ENCODE peak calls at places on chromosomes 2 and 18, in four cellular contexts. One of them, this sample, is unnamed.

GRCh38 chr2:205835982-205836381 is 153.7 kb downstream of the NRP2 start:
- DNase-seq in EH: no peak
- DNase-seq in stimulated activated CD4-positive, alpha-beta T cell treated with anti-CD3 and anti-CD28 coated beads, Interleukin-1b, Interleukin-23, amount 100 ng/mL, for 1 hour: no peak
- DNase-seq in stimulated activated CD8-positive, alpha-beta memory T cell treated with anti-CD3 and anti-CD28 coated beads, Interleukin-7, amount 100 ng/mL, for 24 hours: no peak
- DNase-seq in this sample: no peak

GRCh38 chr2:102187191-102188150 is 648 bp downstream of the IL1RL2 start:
- DNase-seq in EH: peak
- DNase-seq in stimulated activated CD4-positive, alpha-beta T cell treated with anti-CD3 and anti-CD28 coated beads, Interleukin-1b, Interleukin-23, amount 100 ng/mL, for 1 hour: peak
- DNase-seq in stimulated activated CD8-positive, alpha-beta memory T cell treated with anti-CD3 and anti-CD28 coated beads, Interleukin-7, amount 100 ng/mL, for 24 hours: peak
- DNase-seq in this sample: no peak

GRCh38 chr2:191351921-191352320 is 106.7 kb downstream of the MYO1B start:
- DNase-seq in EH: peak
- DNase-seq in stimulated activated CD4-positive, alpha-beta T cell treated with anti-CD3 and anti-CD28 coated beads, Interleukin-1b, Interleukin-23, amount 100 ng/mL, for 1 hour: no peak
- DNase-seq in stimulated activated CD8-positive, alpha-beta memory T cell treated with anti-CD3 and anti-CD28 coated beads, Interleukin-7, amount 100 ng/mL, for 24 hours: no peak
- DNase-seq in this sample: no peak

GRCh38 chr2:233822781-233823730 is 31.3 kb downstream of the HJURP start:
- DNase-seq in stimulated activated CD8-positive, alpha-beta memory T cell treated with anti-CD3 and anti-CD28 coated beads, Interleukin-7, amount 100 ng/mL, for 24 hours: no peak
- DNase-seq in EH: no peak
- DNase-seq in stimulated activated CD4-positive, alpha-beta T cell treated with anti-CD3 and anti-CD28 coated beads, Interleukin-1b, Interleukin-23, amount 100 ng/mL, for 1 hour: no peak
- DNase-seq in this sample: no peak

GRCh38 chr2:128456281-128456680 is 137.6 kb upstream of the HS6ST1 start:
- DNase-seq in stimulated activated CD8-positive, alpha-beta memory T cell treated with anti-CD3 and anti-CD28 coated beads, Interleukin-7, amount 100 ng/mL, for 24 hours: no peak
- DNase-seq in stimulated activated CD4-positive, alpha-beta T cell treated with anti-CD3 and anti-CD28 coated beads, Interleukin-1b, Interleukin-23, amount 100 ng/mL, for 1 hour: no peak
- DNase-seq in EH: no peak
- DNase-seq in this sample: no peak

GRCh38 chr2:99481941-99482340 is 7.9 kb downstream of the REV1 start:
- DNase-seq in stimulated activated CD8-positive, alpha-beta memory T cell treated with anti-CD3 and anti-CD28 coated beads, Interleukin-7, amount 100 ng/mL, for 24 hours: no peak
- DNase-seq in EH: peak
- DNase-seq in stimulated activated CD4-positive, alpha-beta T cell treated with anti-CD3 and anti-CD28 coated beads, Interleukin-1b, Interleukin-23, amount 100 ng/mL, for 1 hour: no peak
- DNase-seq in this sample: no peak

GRCh38 chr18:46676162-46676830 is 19.3 kb upstream of the LOXHD1 start:
- DNase-seq in EH: peak
- DNase-seq in stimulated activated CD4-positive, alpha-beta T cell treated with anti-CD3 and anti-CD28 coated beads, Interleukin-1b, Interleukin-23, amount 100 ng/mL, for 1 hour: no peak
- DNase-seq in stimulated activated CD8-positive, alpha-beta memory T cell treated with anti-CD3 and anti-CD28 coated beads, Interleukin-7, amount 100 ng/mL, for 24 hours: no peak
- DNase-seq in this sample: no peak

GRCh38 chr18:49546719-49547273 is 15.1 kb upstream of the LIPG start:
- DNase-seq in EH: no peak
- DNase-seq in stimulated activated CD8-positive, alpha-beta memory T cell treated with anti-CD3 and anti-CD28 coated beads, Interleukin-7, amount 100 ng/mL, for 24 hours: no peak
- DNase-seq in stimulated activated CD4-positive, alpha-beta T cell treated with anti-CD3 and anti-CD28 coated beads, Interleukin-1b, Interleukin-23, amount 100 ng/mL, for 1 hour: no peak
- DNase-seq in this sample: no peak

GRCh38 chr2:69581774-69582581 is 61.6 kb downstream of the AAK1 start:
- DNase-seq in stimulated activated CD8-positive, alpha-beta memory T cell treated with anti-CD3 and anti-CD28 coated beads, Interleukin-7, amount 100 ng/mL, for 24 hours: no peak
- DNase-seq in EH: peak
- DNase-seq in stimulated activated CD4-positive, alpha-beta T cell treated with anti-CD3 and anti-CD28 coated beads, Interleukin-1b, Interleukin-23, amount 100 ng/mL, for 1 hour: no peak
- DNase-seq in this sample: no peak

GRCh38 chr2:139156730-139157129 is 376.5 kb upstream of the NXPH2 start:
- DNase-seq in EH: no peak
- DNase-seq in stimulated activated CD8-positive, alpha-beta memory T cell treated with anti-CD3 and anti-CD28 coated beads, Interleukin-7, amount 100 ng/mL, for 24 hours: no peak
- DNase-seq in stimulated activated CD4-positive, alpha-beta T cell treated with anti-CD3 and anti-CD28 coated beads, Interleukin-1b, Interleukin-23, amount 100 ng/mL, for 1 hour: no peak
- DNase-seq in this sample: no peak

GRCh38 chr2:44167311-44167907 is 1.3 kb upstream of the PPM1B start:
- DNase-seq in stimulated activated CD4-positive, alpha-beta T cell treated with anti-CD3 and anti-CD28 coated beads, Interleukin-1b, Interleukin-23, amount 100 ng/mL, for 1 hour: no peak
- DNase-seq in EH: no peak
- DNase-seq in stimulated activated CD8-positive, alpha-beta memory T cell treated with anti-CD3 and anti-CD28 coated beads, Interleukin-7, amount 100 ng/mL, for 24 hours: no peak
- DNase-seq in this sample: no peak

GRCh38 chr2:21382980-21383520 is 259.3 kb downstream of the TDRD15 start:
- DNase-seq in stimulated activated CD8-positive, alpha-beta memory T cell treated with anti-CD3 and anti-CD28 coated beads, Interleukin-7, amount 100 ng/mL, for 24 hours: no peak
- DNase-seq in EH: no peak
- DNase-seq in stimulated activated CD4-positive, alpha-beta T cell treated with anti-CD3 and anti-CD28 coated beads, Interleukin-1b, Interleukin-23, amount 100 ng/mL, for 1 hour: no peak
- DNase-seq in this sample: no peak

This sample was measured in cerebellar nuclear complex.